ENCODE peak calls at places on chromosomes 12 and 14, in seven cellular contexts. S, I, C, V, Z, E and U are unnamed samples.

GRCh38 chr14:97878727-97879126 is 1081.5 kb downstream of the VRK1 start:
- DNase-seq in S (peak; percentile 45), V (no peak), I (no peak), Z (no peak), E (peak; percentile 23), C (peak; percentile 16), U (no peak)

GRCh38 chr12:109433618-109434017 is 43.5 kb downstream of the KCTD10 start:
- DNase-seq in E (no peak), C (peak; percentile 28), V (no peak), Z (no peak), I (no peak), S (no peak), U (no peak)

GRCh38 chr12:49264873-49265792 is at the start of gene TUBA1C:
- DNase-seq in C (peak; percentile 91), S (peak; percentile 90), V (peak; percentile 95), Z (peak; percentile 97), I (peak; percentile 98), E (peak; percentile 84), U (peak; percentile 81)

GRCh38 chr12:57129311-57130288 is 1.3 kb downstream of the LRP1 start:
- DNase-seq in C (no peak), Z (no peak), E (no peak), V (peak; percentile 30), S (peak; percentile 39), I (peak; percentile 73), U (no peak)

GRCh38 chr12:130116791-130117190 is 45.5 kb upstream of the FZD10 start:
- DNase-seq in E (no peak), I (no peak), C (no peak), S (peak; percentile 6), Z (no peak), V (no peak), U (no peak)

GRCh38 chr12:120361506-120362208 is 7.3 kb downstream of the MSI1 start:
- DNase-seq in Z (no peak), E (no peak), I (peak; percentile 89), S (no peak), C (peak; percentile 48), V (no peak), U (no peak)

GRCh38 chr12:26863515-26863914 is 30.5 kb upstream of the ITPR2 start:
- DNase-seq in C (no peak), Z (peak; percentile 18), S (no peak), V (no peak), I (no peak), E (no peak), U (no peak)

GRCh38 chr14:35878272-35879140 is 52.4 kb downstream of the BRMS1L start:
- DNase-seq in Z (peak; percentile 74), S (no peak), E (no peak), V (peak; percentile 72), C (no peak), I (no peak), U (no peak)

GRCh38 chr14:65461730-65462129 is 49.2 kb downstream of the FUT8 start:
- DNase-seq in Z (no peak), I (no peak), S (no peak), C (no peak), E (no peak), V (no peak), U (no peak)

GRCh38 chr14:52112336-52113018 is 43.6 kb upstream of the NID2 start:
- DNase-seq in E (no peak), Z (peak; percentile 11), S (no peak), V (peak; percentile 87), C (no peak), I (no peak), U (no peak)

GRCh38 chr14:104734601-104734990 is 10.6 kb downstream of the ADSS1 start:
- DNase-seq in Z (no peak), C (no peak), S (no peak), I (no peak), E (no peak), V (no peak), U (no peak)

GRCh38 chr14:71515520-71515919 is 416.7 kb upstream of the RGS6 start:
- DNase-seq in S (no peak), V (no peak), E (no peak), Z (no peak), I (no peak), C (no peak), U (no peak)

GRCh38 chr14:64513271-64513670 is 8.7 kb downstream of the ZBTB1 start:
- DNase-seq in C (no peak), V (no peak), E (no peak), Z (no peak), S (no peak), I (no peak), U (no peak)

GRCh38 chr14:65095633-65096205 is 6.6 kb downstream of the MAX start:
- DNase-seq in S (no peak), Z (no peak), I (peak; percentile 82), C (peak; percentile 62), E (no peak), V (no peak), U (no peak)

GRCh38 chr12:117486840-117487659 is 125.6 kb upstream of the NOS1 start:
- DNase-seq in S (no peak), Z (peak; percentile 98), C (no peak), I (no peak), V (no peak), E (no peak), U (no peak)

GRCh38 chr14:58919262-58919661 is 269.2 kb upstream of the DAAM1 start:
- DNase-seq in Z (no peak), C (no peak), S (no peak), E (no peak), V (no peak), I (no peak), U (no peak)

GRCh38 chr14:28102814-28103213 is 663.8 kb upstream of the FOXG1 start:
- DNase-seq in V (peak; percentile 0), E (no peak), Z (no peak), C (no peak), S (no peak), I (no peak), U (no peak)

GRCh38 chr12:34303091-34303870 is 281.0 kb downstream of the ALG10 start:
- DNase-seq in V (no peak), C (no peak), E (no peak), Z (no peak), S (no peak), I (peak; percentile 28), U (no peak)

GRCh38 chr12:34304546-34304945 is 282.2 kb downstream of the ALG10 start:
- DNase-seq in S (no peak), V (no peak), E (no peak), C (no peak), Z (no peak), I (no peak), U (no peak)

GRCh38 chr12:34304001-34304400 is 281.7 kb downstream of the ALG10 start:
- DNase-seq in C (no peak), E (no peak), I (no peak), Z (no peak), V (no peak), S (no peak), U (no peak)

GRCh38 chr12:34305176-34305575 is 282.9 kb downstream of the ALG10 start:
- DNase-seq in S (no peak), I (peak; percentile 17), E (no peak), C (no peak), V (no peak), Z (no peak), U (no peak)

DNA sequence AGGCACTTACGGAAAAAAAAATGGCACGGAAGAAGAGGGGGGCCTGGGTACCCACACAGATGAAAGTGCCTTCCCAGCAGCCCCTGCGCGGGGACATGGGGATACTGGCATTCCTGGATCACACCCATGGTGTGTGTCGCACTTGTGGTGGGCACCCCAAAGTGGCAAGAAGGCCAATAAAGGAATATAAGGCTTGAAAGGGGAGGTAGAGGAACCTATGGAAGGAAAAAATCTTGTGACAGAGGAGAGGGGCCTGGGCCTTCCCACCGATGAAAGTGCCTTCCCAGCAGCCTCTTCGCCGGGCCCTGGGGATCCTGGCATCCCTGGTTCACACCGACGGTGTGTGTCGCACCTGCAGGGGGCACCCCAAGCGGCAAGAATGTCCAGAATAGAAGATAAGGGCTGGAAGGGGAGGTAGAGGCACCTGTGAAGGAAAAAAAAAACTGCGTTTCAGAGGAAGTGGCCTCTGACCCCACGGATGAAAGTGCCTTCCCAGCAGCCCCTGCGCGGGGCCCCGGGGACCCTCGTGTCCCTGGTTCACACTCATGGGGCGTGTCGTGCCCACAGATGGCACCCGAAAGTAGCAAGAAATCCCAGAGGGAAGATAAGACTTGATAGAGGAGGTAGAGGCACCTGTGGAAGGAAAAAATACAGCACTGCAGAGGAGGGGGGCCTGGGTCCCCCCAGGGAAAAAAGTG is 284.0 kb downstream of the ALG10 start:
- DNase-seq in S (no peak), Z (no peak), E (no peak), V (no peak), C (no peak), I (peak; percentile 7), U (no peak)
- H3K9me3 ChIP-seq in S (no peaks in the 10 kb centered on the region), Z (no peaks in the 10 kb centered on the region), E (no peaks in the 10 kb centered on the region), V (peaks cover 52% of the 10 kb centered on the region), C (peaks cover 51% of the 10 kb centered on the region), I (no peaks in the 10 kb centered on the region), U (no peaks in the 10 kb centered on the region)

GRCh38 chr14:23169622-23170021 is 13.8 kb downstream of the SLC7A8 start:
- DNase-seq in S (no peak), I (no peak), E (no peak), C (no peak), V (no peak), Z (no peak), U (no peak)

GRCh38 chr14:23168246-23168645 is 15.2 kb downstream of the SLC7A8 start:
- DNase-seq in S (no peak), I (no peak), C (no peak), V (no peak), E (no peak), Z (no peak), U (no peak)

GRCh38 chr14:23164949-23165348 is 18.5 kb downstream of the SLC7A8 start:
- DNase-seq in E (no peak), V (no peak), S (no peak), Z (no peak), C (no peak), I (no peak), U (no peak)

GRCh38 chr14:23164250-23164649 is 19.2 kb downstream of the SLC7A8 start:
- DNase-seq in C (no peak), Z (no peak), E (no peak), V (no peak), S (no peak), I (no peak), U (no peak)

GRCh38 chr14:23167006-23167847 is 16.2 kb downstream of the SLC7A8 start:
- DNase-seq in E (no peak), S (no peak), V (no peak), C (no peak), I (no peak), Z (no peak), U (no peak)
- H3K9me3 ChIP-seq in E (no peaks in the 10 kb centered on the region), S (no peaks in the 10 kb centered on the region), V (no peaks in the 10 kb centered on the region), C (no peaks in the 10 kb centered on the region), I (no peaks in the 10 kb centered on the region), Z (no peaks in the 10 kb centered on the region), U (no peaks in the 10 kb centered on the region)

GRCh38 chr14:106062502-106063272 is 536.3 kb downstream of the TMEM121 start:
- DNase-seq in I (no peak), E (no peak), S (no peak), V (no peak), Z (no peak), C (no peak), U (no peak)
- H3K9me3 ChIP-seq in I (no peaks in the 10 kb centered on the region), E (no peaks in the 10 kb centered on the region), S (no peaks in the 10 kb centered on the region), V (no peaks in the 10 kb centered on the region), Z (no peaks in the 10 kb centered on the region), C (no peaks in the 10 kb centered on the region), U (no peaks in the 10 kb centered on the region)

DNA sequence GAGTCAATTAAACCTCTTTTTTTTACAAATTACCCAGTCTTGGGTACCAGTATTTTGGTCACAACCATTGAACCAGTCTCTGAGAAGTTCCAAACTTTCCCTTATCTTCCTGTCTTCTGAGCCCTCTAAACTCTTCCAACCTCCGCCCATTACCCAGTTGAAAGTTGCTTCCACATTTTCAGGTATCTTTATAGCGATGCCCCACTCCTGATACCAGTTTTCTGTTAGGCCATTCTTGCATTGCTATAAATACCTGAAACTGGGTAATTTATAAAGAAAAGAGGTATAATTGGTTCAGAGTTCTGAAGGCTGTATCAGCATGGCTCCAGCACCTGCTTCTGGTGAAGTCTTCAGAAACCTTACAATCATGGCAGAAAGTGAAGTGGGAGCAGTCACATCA is 31.7 kb downstream of the TTC5 start:
- DNase-seq in S (no peak), E (no peak), Z (no peak), C (no peak), V (no peak), I (no peak), U (no peak)
- H3K9me3 ChIP-seq in S (peaks cover 10% of the 10 kb centered on the region), E (peaks cover 9% of the 10 kb centered on the region), Z (peaks cover 26% of the 10 kb centered on the region), C (peaks cover 30% of the 10 kb centered on the region), V (no peaks in the 10 kb centered on the region), I (no peaks in the 10 kb centered on the region), U (no peaks in the 10 kb centered on the region)